ENCODE peak calls at places on chromosomes 16 and 17, in nine cellular contexts. H is hypothalamus, W is endothelial cell, G is IMR-90, P is iPS-NIHi11, K is psoas muscle, A is globus pallidus, F is SHP77, C is left lung. M is an unnamed sample.
A peak's percentile ranks its signal among the peaks of the same experiment; 100 is the strongest.

GRCh38 chr17:79664925-79665738 is 54.3 kb upstream of the RBFOX3 start:
- DNase-seq in H (peak; percentile 6), W (peak; percentile 31), G (no peak), P (no peak), K (peak; percentile 70), A (peak; percentile 5), F (no peak), C (peak; percentile 81), M (no peak)

GRCh38 chr17:40284085-40284713 is 3.5 kb upstream of the CDC6 start:
- DNase-seq in H (no peak), W (no peak), G (peak; percentile 83), P (peak; percentile 17), K (no peak), A (no peak), F (no peak), C (no peak), M (peak; percentile 22)

GRCh38 chr17:2635675-2636074 is 42.2 kb downstream of the PAFAH1B1 start:
- DNase-seq in H (no peak), W (no peak), G (no peak), P (no peak), K (no peak), A (no peak), F (no peak), C (no peak), M (no peak)

GRCh38 chr16:67173808-67174705 is 3.7 kb downstream of the NOL3 start:
- DNase-seq in H (peak; percentile 59), W (peak; percentile 70), G (peak; percentile 76), P (peak; percentile 70), K (peak; percentile 95), A (peak; percentile 78), F (peak; percentile 90), C (peak; percentile 95), M (peak; percentile 71)

GRCh38 chr16:23296994-23297393 is 5.1 kb upstream of the SCNN1B start:
- DNase-seq in H (no peak), W (no peak), G (no peak), P (peak; percentile 76), K (no peak), A (no peak), F (peak; percentile 3), C (no peak), M (no peak)

GRCh38 chr17:290121-290521 is 62.5 kb downstream of the RPH3AL start:
- DNase-seq in H (no peak), W (no peak), G (no peak), P (no peak), K (peak; percentile 26), A (no peak), F (no peak), C (peak; percentile 51), M (no peak)

GRCh38 chr17:74746922-74747321 is 1.5 kb upstream of the NHERF1 start:
- DNase-seq in H (no peak), W (no peak), G (no peak), P (no peak), K (no peak), A (no peak), F (no peak), C (peak; percentile 24), M (no peak)

GRCh38 chr17:34169501-34169900 is 85.6 kb upstream of the CCL2 start:
- DNase-seq in H (no peak), W (no peak), G (no peak), P (no peak), K (no peak), A (no peak), F (no peak), C (no peak), M (no peak)

GRCh38 chr17:9529033-9529748 is 46.4 kb downstream of the STX8 start:
- DNase-seq in H (no peak), W (no peak), G (peak; percentile 56), P (peak; percentile 40), K (no peak), A (peak; percentile 5), F (peak; percentile 6), C (no peak), M (no peak)

GRCh38 chr16:86925067-86925791 is 346.9 kb downstream of the FOXL1 start:
- DNase-seq in H (no peak), W (no peak), G (peak; percentile 91), P (no peak), K (no peak), A (no peak), F (no peak), C (no peak), M (no peak)

M was measured in amniotic stem cell.